ENCODE peak calls at places on chromosomes 11 and 22, in six cellular contexts. D is lung, A is colonic mucosa, P is transverse colon, K is AG09309, T is uterus. C is an unnamed sample.

GRCh38 chr11:92948116-92948515 is 21.3 kb upstream of the MTNR1B start:
- DNase-seq in D (no peak), P (peak), A (peak), K (no peak), T (no peak), C (peak)

GRCh38 chr11:7473702-7474101 is 11.6 kb upstream of the OLFML1 start:
- DNase-seq in K (no peak), T (no peak), A (no peak), P (no peak), D (no peak), C (no peak)

GRCh38 chr11:776459-777287 is 614 bp downstream of the GATD1 start:
- DNase-seq in D (no peak), P (no peak), A (no peak), K (no peak), T (no peak), C (no peak)

GRCh38 chr11:44577231-44577834 is 11.9 kb downstream of the CD82 start:
- DNase-seq in D (no peak), P (no peak), A (no peak), K (no peak), T (no peak), C (no peak)

GRCh38 chr11:8090756-8091155 is 9.7 kb downstream of the TUB start:
- DNase-seq in A (no peak), D (no peak), T (peak), P (no peak), K (no peak), C (peak)

GRCh38 chr11:123696183-123696582 is 41.8 kb upstream of the SCN3B start:
- DNase-seq in T (no peak), D (no peak), A (no peak), K (no peak), P (no peak), C (no peak)

GRCh38 chr22:25131198-25131887 is 68.3 kb upstream of the CRYBB3 start:
- DNase-seq in T (no peak), A (peak), P (peak), D (no peak), K (no peak), C (peak)

GRCh38 chr11:89477175-89477574 is 14.0 kb downstream of the NOX4 start:
- DNase-seq in T (no peak), D (no peak), A (no peak), K (no peak), P (peak), C (peak)

GRCh38 chr22:45162531-45162930 is 1.2 kb upstream of the NUP50 start:
- DNase-seq in P (peak), D (no peak), K (no peak), T (no peak), A (peak), C (no peak)

GRCh38 chr11:62543680-62544444 is 2.7 kb downstream of the AHNAK start:
- DNase-seq in A (peak), D (no peak), T (no peak), K (no peak), P (no peak), C (no peak)

GRCh38 chr11:69166186-69167115 is 10.7 kb downstream of the SMIM38 start:
- DNase-seq in K (peak), D (no peak), A (no peak), T (peak), P (no peak), C (peak)

GRCh38 chr11:64802370-64803162 is 448 bp downstream of the MAP4K2 start:
- DNase-seq in K (no peak), A (peak), D (peak), P (peak), T (peak), C (no peak)

GRCh38 chr22:38228873-38229740 is 27.3 kb downstream of the MAFF start:
- DNase-seq in T (no peak), K (peak), P (peak), A (peak), D (no peak), C (peak)

GRCh38 chr11:112961146-112961668 is at the start of gene NCAM1:
- DNase-seq in D (peak), A (peak), T (peak), P (peak), K (peak), C (peak)

GRCh38 chr22:29756341-29756740 is 10.5 kb downstream of the ZMAT5 start:
- DNase-seq in P (no peak), A (no peak), D (no peak), T (no peak), K (no peak), C (no peak)

GRCh38 chr11:35598254-35599125 is 19.8 kb upstream of the FJX1 start:
- DNase-seq in A (no peak), D (no peak), K (no peak), P (no peak), T (no peak), C (no peak)

GRCh38 chr22:39545310-39546063 is 12.9 kb upstream of the RPS19BP1 start:
- DNase-seq in P (peak), A (peak), K (no peak), D (no peak), T (no peak), C (peak)

GRCh38 chr11:132051704-132052103 is 681.3 kb downstream of the NTM start:
- DNase-seq in P (no peak), A (no peak), K (no peak), D (no peak), T (no peak), C (no peak)

GRCh38 chr11:18907391-18907790 is 31.8 kb downstream of the MRGPRX1 start:
- DNase-seq in P (no peak), A (no peak), K (no peak), T (no peak), D (no peak), C (no peak)

GRCh38 chr11:64132388-64132771 is 33.5 kb downstream of the MACROD1 start:
- DNase-seq in K (no peak), T (no peak), P (no peak), D (no peak), A (no peak), C (no peak)

GRCh38 chr11:14687943-14688627 is 44.5 kb downstream of the PDE3B start:
- DNase-seq in P (no peak), A (no peak), D (no peak), T (no peak), K (no peak), C (no peak)

GRCh38 chr11:45182902-45183301 is 36.5 kb downstream of the PRDM11 start:
- DNase-seq in A (no peak), P (peak), K (no peak), T (peak), D (no peak), C (peak)

GRCh38 chr11:19598456-19598855 is 114.2 kb upstream of the NAV2 start:
- DNase-seq in A (no peak), T (no peak), P (no peak), K (no peak), D (no peak), C (no peak)

GRCh38 chr22:30694638-30695350 is at the start of gene OSBP2:
- DNase-seq in K (no peak), P (peak), T (peak), A (peak), D (peak), C (peak)

GRCh38 chr11:78338138-78338537 is 79.5 kb downstream of the GAB2 start:
- DNase-seq in T (no peak), K (no peak), A (no peak), P (no peak), D (no peak), C (no peak)

GRCh38 chr22:20117656-20118571 is 888 bp upstream of the TRMT2A start:
- DNase-seq in T (no peak), D (no peak), A (no peak), P (peak), K (no peak), C (peak)

GRCh38 chr11:73359930-73360742 is 16.1 kb upstream of the RELT start:
- DNase-seq in P (no peak), K (no peak), D (no peak), A (no peak), T (no peak), C (peak)

GRCh38 chr22:46998346-46998745 is 235.9 kb downstream of the TBC1D22A start:
- DNase-seq in D (no peak), P (no peak), A (no peak), K (no peak), T (no peak), C (no peak)

GRCh38 chr11:69293087-69293486 is 868 bp upstream of the MYEOV start:
- DNase-seq in P (no peak), T (no peak), D (peak), K (no peak), A (no peak), C (no peak)

GRCh38 chr22:22171357-22172218 is 73.0 kb upstream of the VPREB1 start:
- DNase-seq in T (no peak), P (no peak), D (no peak), A (no peak), K (no peak), C (no peak)

GRCh38 chr11:936199-936598 is 10.5 kb downstream of the AP2A2 start:
- DNase-seq in A (no peak), T (no peak), D (peak), K (no peak), P (no peak), C (peak)

GRCh38 chr22:27220349-27220748 is 563.0 kb downstream of the MIAT start:
- DNase-seq in A (no peak), K (peak), P (no peak), T (no peak), D (no peak), C (no peak)

GRCh38 chr11:83042966-83043711 is 28.6 kb downstream of the RAB30 start:
- DNase-seq in A (no peak), T (no peak), K (no peak), D (no peak), P (no peak), C (no peak)

GRCh38 chr11:134758342-134758931 is 346.4 kb upstream of the B3GAT1 start:
- DNase-seq in T (no peak), K (no peak), A (no peak), D (no peak), P (no peak), C (no peak)

GRCh38 chr22:32839776-32840571 is 38.5 kb downstream of the TIMP3 start:
- DNase-seq in K (peak), T (peak), A (no peak), D (no peak), P (no peak), C (no peak)

GRCh38 chr22:43060213-43060612 is 29.0 kb downstream of the TTLL1 start:
- DNase-seq in A (peak), D (no peak), P (peak), K (no peak), T (no peak), C (no peak)

GRCh38 chr11:33682019-33682418 is 18.6 kb downstream of the C11orf91 start:
- DNase-seq in K (no peak), T (no peak), P (no peak), D (no peak), A (no peak), C (no peak)

GRCh38 chr11:33685061-33685460 is 15.6 kb downstream of the C11orf91 start:
- DNase-seq in K (no peak), P (no peak), A (no peak), D (no peak), T (no peak), C (no peak)

GRCh38 chr11:33687733-33688479 is 12.7 kb downstream of the C11orf91 start:
- DNase-seq in T (peak), P (no peak), D (no peak), K (no peak), A (peak), C (peak)

GRCh38 chr11:33684003-33684715 is 16.5 kb downstream of the C11orf91 start:
- DNase-seq in P (no peak), A (no peak), T (no peak), D (no peak), K (no peak), C (no peak)

DNA sequence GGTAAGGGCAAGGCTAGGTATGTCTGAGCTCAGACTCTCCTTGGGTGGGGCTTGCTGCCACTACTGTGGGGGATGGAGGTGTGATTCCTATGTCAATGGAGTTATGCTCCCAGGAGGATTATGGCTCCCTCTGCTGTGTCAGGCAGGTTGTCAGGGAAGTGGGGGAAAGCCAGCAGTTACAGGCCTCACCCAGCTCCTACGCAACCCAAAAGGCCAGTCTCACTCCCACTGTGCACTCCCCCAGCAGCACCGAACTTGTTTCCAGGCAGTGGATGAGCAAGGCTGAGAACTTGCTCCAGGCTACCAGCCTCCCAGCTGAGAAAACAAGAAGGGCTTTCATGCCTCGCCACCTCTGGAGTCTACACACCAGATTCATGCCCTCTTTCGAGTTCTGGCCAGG is 18.2 kb downstream of the C11orf91 start:
- DNase-seq in A (no peak), P (no peak), K (no peak), D (no peak), T (no peak), C (no peak)
- TF ChIP-seq CTCF in A (no peak), P (no peak), K (peak), D (no peak), T (no peak), C (no peak)

GRCh38 chr11:98630736-98631135 is 390.0 kb upstream of the CNTN5 start:
- DNase-seq in D (no peak), P (no peak), K (no peak), T (no peak), A (no peak), C (no peak)
- H3K4me3 ChIP-seq in D (no peak), P (no peak), K (no peak), T (no peak), A (no peak), C (no peak)

DNA sequence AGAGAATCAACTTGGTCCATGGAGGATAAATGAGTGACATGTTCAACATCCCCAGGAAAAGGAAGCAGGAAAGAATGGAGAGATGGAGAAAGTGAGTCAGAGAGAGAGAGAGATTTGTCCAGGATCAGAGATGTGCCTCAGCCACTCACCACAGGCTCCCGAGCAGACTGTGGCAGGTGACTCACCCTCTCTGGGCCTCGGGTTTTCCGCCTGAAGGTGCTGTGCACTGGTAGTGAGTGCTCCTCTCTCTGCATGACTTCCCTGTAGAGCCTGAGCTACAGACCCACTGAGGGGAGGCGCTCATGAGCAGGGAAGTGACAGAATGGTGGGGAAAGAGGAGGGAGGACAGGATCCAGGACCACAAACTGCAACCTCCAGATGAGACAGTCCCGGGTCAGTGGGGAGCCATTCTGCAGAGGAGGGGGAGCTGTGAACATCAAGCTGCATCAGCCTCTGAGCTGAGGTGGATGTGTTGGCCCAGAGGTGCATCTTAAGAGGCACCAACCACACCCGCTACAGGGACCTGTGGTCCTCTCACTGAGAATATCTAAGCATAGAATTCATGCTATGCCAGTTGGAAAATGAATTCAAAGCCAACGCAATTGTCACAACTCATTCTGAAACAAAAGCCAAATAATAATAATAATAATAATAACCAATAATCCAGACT is 433.4 kb downstream of the BRD1 start:
- DNase-seq in T (no peak), P (no peak), D (no peak), K (no peak), A (peak), C (no peak)
- TF ChIP-seq CTCF in T (no peak), P (no peak), D (no peak), K (no peak), A (no peak), C (no peak)

GRCh38 chr11:9151631-9152030 is 60.2 kb upstream of the SCUBE2 start:
- DNase-seq in K (no peak), P (no peak), T (no peak), D (no peak), A (no peak), C (no peak)

GRCh38 chr11:9150501-9150900 is 59.1 kb upstream of the SCUBE2 start:
- DNase-seq in P (no peak), A (no peak), T (no peak), K (no peak), D (no peak), C (no peak)

GRCh38 chr11:9153651-9154050 is 62.3 kb upstream of the SCUBE2 start:
- DNase-seq in A (no peak), P (no peak), K (no peak), D (no peak), T (no peak), C (no peak)

GRCh38 chr11:9148727-9149126 is 57.3 kb upstream of the SCUBE2 start:
- DNase-seq in T (no peak), K (no peak), P (no peak), D (no peak), A (no peak), C (no peak)

GRCh38 chr11:9150944-9151343 is 59.5 kb upstream of the SCUBE2 start:
- DNase-seq in K (no peak), D (no peak), T (no peak), P (no peak), A (no peak), C (no peak)
- H3K4me3 ChIP-seq in K (no peak), D (no peak), T (no peak), P (no peak), A (no peak), C (no peak)